ENCODE peak calls at places on chromosomes 7 and 10, in five cellular contexts. Q is CD8-positive, alpha-beta memory T cell; I is stimulated activated CD4-positive, alpha-beta T cell treated with anti-CD3 and anti-CD28 coated beads, Interleukin-1b, Interleukin-23, amount 100 ng/mL, for 4 hours; O is ascending aorta; X is WTC11. B is an unnamed sample.

GRCh38 chr7:66790219-66790618 is 49.7 kb downstream of the RABGEF1 start:
- DNase-seq in Q (no peak), X (no peak), O (no peak), I (no peak), B (peak)

GRCh38 chr7:142460402-142461117 is 202.7 kb upstream of the PRSS58 start:
- DNase-seq in X (no peak), O (no peak), I (no peak), Q (no peak), B (no peak)

GRCh38 chr7:30238721-30239441 is 45.5 kb upstream of the ZNRF2 start:
- DNase-seq in I (no peak), O (peak), X (no peak), Q (no peak), B (no peak)

GRCh38 chr10:132958886-132959295 is 16.5 kb upstream of the CFAP46 start:
- DNase-seq in X (no peak), I (no peak), O (peak), Q (no peak), B (no peak)

GRCh38 chr7:124723012-124723411 is 42.6 kb downstream of the GPR37 start:
- DNase-seq in I (no peak), Q (no peak), O (no peak), X (no peak), B (no peak)

GRCh38 chr7:51233375-51233774 is 83.2 kb downstream of the COBL start:
- DNase-seq in Q (no peak), X (no peak), I (no peak), O (no peak), B (no peak)

GRCh38 chr7:27110163-27110976 is 7.9 kb upstream of the HOXA2 start:
- DNase-seq in Q (no peak), O (peak), X (peak), I (no peak), B (no peak)

GRCh38 chr10:32318476-32318896 is 28.5 kb downstream of the EPC1 start:
- DNase-seq in I (no peak), Q (no peak), X (no peak), O (no peak), B (no peak)

GRCh38 chr10:79397575-79398303 is 47.7 kb downstream of the ZCCHC24 start:
- DNase-seq in O (no peak), X (no peak), Q (no peak), I (no peak), B (no peak)

GRCh38 chr7:96973986-96974385 is 31.4 kb upstream of the DLX6 start:
- DNase-seq in I (no peak), Q (no peak), X (no peak), O (no peak), B (no peak)

GRCh38 chr10:89738551-89739209 is 37.3 kb downstream of the KIF20B start:
- DNase-seq in Q (no peak), O (no peak), X (no peak), I (no peak), B (no peak)

GRCh38 chr10:132535065-132535651 is 2.4 kb upstream of the INPP5A start:
- DNase-seq in X (peak), O (no peak), I (no peak), Q (peak), B (no peak)

GRCh38 chr7:107836237-107837144 is 33.5 kb upstream of the SLC26A3 start:
- DNase-seq in I (no peak), O (no peak), Q (no peak), X (no peak), B (no peak)

GRCh38 chr7:55552320-55553086 is 19.8 kb downstream of the VOPP1 start:
- DNase-seq in O (peak), X (no peak), I (no peak), Q (no peak), B (no peak)

GRCh38 chr10:27513451-27514191 is 9.5 kb downstream of the RAB18 start:
- DNase-seq in O (no peak), X (no peak), I (no peak), Q (no peak), B (no peak)

GRCh38 chr7:157898802-157899201 is 562.0 kb downstream of the DNAJB6 start:
- DNase-seq in O (peak), X (no peak), Q (no peak), I (no peak), B (no peak)

GRCh38 chr7:35495377-35495776 is 199.6 kb downstream of the HERPUD2 start:
- DNase-seq in O (no peak), I (no peak), X (no peak), Q (no peak), B (no peak)

GRCh38 chr10:61855771-61856170 is 45.7 kb upstream of the ARID5B start:
- DNase-seq in Q (no peak), O (no peak), I (no peak), X (no peak), B (no peak)

GRCh38 chr7:117205856-117206255 is 117.0 kb downstream of the WNT2 start:
- DNase-seq in X (no peak), I (no peak), Q (no peak), O (no peak), B (no peak)

GRCh38 chr10:85177767-85178166 is 849.4 kb downstream of the CCSER2 start:
- DNase-seq in X (no peak), Q (no peak), I (no peak), O (no peak), B (no peak)

GRCh38 chr10:96587255-96588059 is 645 bp upstream of the TM9SF3 start:
- DNase-seq in Q (no peak), X (no peak), O (peak), I (no peak), B (no peak)

GRCh38 chr10:67606572-67606971 is 89.4 kb downstream of the CTNNA3 start:
- DNase-seq in Q (no peak), I (no peak), O (no peak), X (no peak), B (no peak)

GRCh38 chr10:132521466-132522102 is 16.0 kb upstream of the INPP5A start:
- DNase-seq in O (peak), X (peak), I (no peak), Q (no peak), B (no peak)

GRCh38 chr10:81018898-81019890 is 481.5 kb downstream of the SH2D4B start:
- DNase-seq in X (peak), Q (no peak), O (no peak), I (no peak), B (no peak)

GRCh38 chr10:6027929-6028328 is 34.2 kb downstream of the IL2RA start:
- DNase-seq in I (no peak), O (no peak), X (no peak), Q (no peak), B (no peak)

GRCh38 chr10:110355181-110355831 is 50.6 kb upstream of the SMNDC1 start:
- DNase-seq in O (no peak), X (no peak), I (no peak), Q (no peak), B (peak)

GRCh38 chr10:34581871-34582532 is 233.1 kb downstream of the PARD3 start:
- DNase-seq in O (no peak), X (no peak), Q (no peak), I (no peak), B (no peak)

GRCh38 chr7:141053626-141054025 is 20.2 kb upstream of the TMEM178B start:
- DNase-seq in O (no peak), Q (peak), I (no peak), X (no peak), B (no peak)

GRCh38 chr7:23396222-23396621 is 74.1 kb downstream of the IGF2BP3 start:
- DNase-seq in O (no peak), X (no peak), Q (no peak), I (no peak), B (no peak)

GRCh38 chr10:3399756-3400155 is 227.2 kb upstream of the PITRM1 start:
- DNase-seq in Q (no peak), O (no peak), I (no peak), X (no peak), B (no peak)

GRCh38 chr7:16203065-16203464 is 218.3 kb downstream of the CRPPA start:
- DNase-seq in Q (no peak), I (no peak), X (no peak), O (no peak), B (no peak)

GRCh38 chr7:127619681-127620405 is 1.9 kb upstream of the PAX4 start:
- DNase-seq in X (peak), O (no peak), I (no peak), Q (no peak), B (no peak)

GRCh38 chr10:48503293-48503911 is 101.5 kb downstream of the ARHGAP22 start:
- DNase-seq in X (no peak), O (peak), Q (no peak), I (no peak), B (no peak)

GRCh38 chr10:44724415-44725174 is 186.5 kb upstream of the TMEM72 start:
- DNase-seq in Q (no peak), X (no peak), O (no peak), I (no peak), B (no peak)

GRCh38 chr10:120508393-120508792 is 51.4 kb downstream of the PLPP4 start:
- DNase-seq in I (no peak), X (no peak), Q (no peak), O (no peak), B (peak)